ENCODE peak calls at places on chromosomes 1 and 21, in nine cellular contexts. S is stomach, G is IMR-90, Y is A549, M is gastrocnemius medialis, X is body of pancreas, B is right lobe of liver, H is esophagus muscularis mucosa, C is tibial nerve. U is an unnamed sample. For H3K4me1, the result is how much of the 10 kb centered on the place peaks cover.

GRCh38 chr1:19139711-19140110 is 70.4 kb downstream of the UBR4 start:
- DNase-seq in C (no peak), M (no peak), H (no peak), G (no peak), X (no peak), Y (no peak), S (no peak), B (no peak), U (no peak)

GRCh38 chr1:155177918-155178281 is 4.3 kb downstream of the TRIM46 start:
- DNase-seq in X (no peak), G (no peak), Y (no peak), C (no peak), B (no peak), S (peak), M (no peak), H (no peak), U (peak)

GRCh38 chr1:57520743-57521142 is 96.9 kb upstream of the DAB1 start:
- DNase-seq in Y (no peak), X (no peak), G (no peak), C (no peak), H (no peak), S (no peak), B (no peak), M (no peak), U (no peak)

GRCh38 chr1:11789126-11790067 is 16.4 kb downstream of the MTHFR start:
- DNase-seq in G (no peak), Y (no peak), S (no peak), B (no peak), C (no peak), X (no peak), M (no peak), H (no peak), U (no peak)

GRCh38 chr1:209302777-209303642 is 280.5 kb upstream of the CAMK1G start:
- DNase-seq in Y (no peak), C (no peak), B (no peak), M (no peak), H (no peak), X (no peak), G (no peak), S (no peak), U (no peak)

GRCh38 chr1:33081554-33082305 is 777 bp downstream of the AZIN2 start:
- DNase-seq in M (no peak), Y (no peak), S (no peak), H (no peak), B (no peak), G (no peak), C (no peak), X (no peak), U (no peak)

GRCh38 chr1:176188604-176189003 is 18.5 kb downstream of the COP1 start:
- DNase-seq in S (no peak), G (no peak), X (no peak), Y (no peak), C (no peak), M (no peak), H (no peak), B (no peak), U (no peak)

GRCh38 chr1:145747398-145748247 is 28.3 kb downstream of the CD160 start:
- DNase-seq in S (no peak), M (no peak), Y (no peak), H (no peak), B (no peak), G (no peak), X (no peak), C (no peak), U (no peak)

GRCh38 chr1:244645414-244645813 is 7.5 kb upstream of the DESI2 start:
- DNase-seq in S (no peak), G (no peak), X (no peak), M (no peak), B (no peak), Y (no peak), C (no peak), H (no peak), U (no peak)

GRCh38 chr1:30405081-30405480 is 318.3 kb downstream of the MATN1 start:
- DNase-seq in G (no peak), C (no peak), M (no peak), H (peak), B (no peak), S (peak), Y (no peak), X (no peak), U (peak)

GRCh38 chr21:34571994-34572393 is 42.9 kb downstream of the RCAN1 start:
- DNase-seq in X (no peak), G (no peak), Y (no peak), S (no peak), B (no peak), C (no peak), M (no peak), H (no peak), U (no peak)

GRCh38 chr1:9715536-9716226 is 64.2 kb downstream of the PIK3CD start:
- DNase-seq in G (no peak), H (no peak), M (no peak), S (no peak), C (no peak), X (no peak), Y (no peak), B (no peak), U (peak)

GRCh38 chr1:9716404-9717192 is 65.1 kb downstream of the PIK3CD start:
- DNase-seq in M (no peak), S (no peak), C (no peak), Y (no peak), X (no peak), H (no peak), B (no peak), G (no peak), U (no peak)

GRCh38 chr1:9719978-9720722 is 68.6 kb downstream of the PIK3CD start:
- DNase-seq in M (no peak), S (no peak), Y (no peak), C (no peak), G (no peak), H (no peak), X (no peak), B (no peak), U (no peak)

GRCh38 chr1:9718006-9718680 is 66.6 kb downstream of the PIK3CD start:
- DNase-seq in X (no peak), H (no peak), G (no peak), C (no peak), M (no peak), Y (no peak), S (no peak), B (no peak), U (no peak)

GRCh38 chr1:9717193-9718005 is 65.9 kb downstream of the PIK3CD start:
- DNase-seq in M (peak), C (peak), S (peak), X (no peak), G (no peak), H (peak), Y (no peak), B (peak), U (peak)
- TF ChIP-seq POLR2A in M (no peak), C (no peak), S (no peak), X (no peak), G (no peak), H (no peak), Y (no peak), B (no peak), U (no peak)

DNA sequence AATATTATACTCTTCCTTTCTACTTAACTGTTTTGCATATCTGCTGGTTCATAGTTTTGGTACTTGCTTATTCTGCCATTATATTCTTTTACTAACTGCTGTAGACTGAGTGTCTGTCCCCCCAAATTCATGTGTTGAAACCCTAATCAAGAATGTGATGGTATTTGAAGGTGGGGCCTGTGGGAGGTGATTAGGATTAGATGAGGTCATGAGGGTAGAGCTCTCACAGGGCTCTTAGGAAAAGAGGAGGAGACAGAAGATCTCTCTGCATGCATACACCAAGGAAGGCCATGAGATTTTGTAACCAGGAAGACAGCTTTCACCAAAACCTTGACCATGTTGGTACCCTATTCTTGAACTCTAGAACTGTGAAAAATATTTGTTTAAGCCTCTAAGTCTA is 354.1 kb upstream of the B3GALT2 start:
- DNase-seq in B (no peak), X (no peak), Y (no peak), H (no peak), S (no peak), C (no peak), G (no peak), M (no peak), U (no peak)
- H3K4me1 ChIP-seq in B (under half), X (under half), Y (under half), H (under half), S (under half), C (under half), G (under half), M (under half), U (under half)

GRCh38 chr1:105467549-105467948 is 1588.9 kb upstream of the PRMT6 start:
- DNase-seq in C (no peak), B (no peak), X (no peak), S (no peak), G (no peak), M (no peak), H (no peak), Y (no peak), U (no peak)

GRCh38 chr1:105459759-105460158 is 1596.7 kb upstream of the PRMT6 start:
- DNase-seq in G (no peak), M (no peak), C (no peak), S (no peak), H (no peak), Y (no peak), B (no peak), X (no peak), U (no peak)

GRCh38 chr1:105462308-105462707 is 1594.2 kb upstream of the PRMT6 start:
- DNase-seq in B (no peak), C (no peak), M (no peak), H (no peak), Y (no peak), S (no peak), G (no peak), X (no peak), U (no peak)
- TF ChIP-seq CTCF in B (no peak), C (no peak), M (no peak), H (no peak), Y (no peak), S (peak), G (no peak), X (no peak), U (no peak)

DNA sequence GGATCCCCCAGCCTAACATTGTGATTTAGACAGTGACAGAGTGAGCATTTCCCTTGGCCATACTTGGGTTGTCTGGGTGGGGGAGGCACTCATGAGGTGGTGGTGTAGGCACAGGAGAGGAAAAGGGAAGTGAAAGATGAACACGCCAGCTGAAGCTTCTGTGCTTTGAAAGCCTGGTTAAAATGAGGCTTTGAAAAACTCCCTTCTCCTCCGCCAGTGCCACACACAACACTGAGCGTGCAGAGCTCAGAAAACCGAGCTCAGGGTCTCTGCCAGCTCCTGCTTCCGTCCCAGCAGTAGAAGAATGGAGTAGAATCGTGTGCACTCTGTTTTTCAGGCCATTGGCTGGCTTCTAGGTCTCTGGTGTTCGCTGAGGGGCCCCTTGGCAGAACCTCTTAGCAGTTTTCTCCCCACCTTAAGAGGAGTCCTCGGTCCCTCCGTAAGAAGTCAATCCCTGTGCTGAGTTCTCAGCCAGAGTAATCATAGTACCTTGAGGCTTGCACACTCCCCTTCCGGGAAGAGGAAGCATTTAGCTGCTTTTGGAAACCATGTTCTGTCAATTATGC is 12.9 kb downstream of the PLEKHM2 start:
- DNase-seq in Y (no peak), H (no peak), X (no peak), S (no peak), C (no peak), M (no peak), B (no peak), G (no peak), U (no peak)
- TF ChIP-seq POLR2A in Y (no peak), H (no peak), X (no peak), S (no peak), C (no peak), M (no peak), B (no peak), G (no peak), U (no peak)

GRCh38 chr21:32423320-32423719 is 10.8 kb downstream of the EVA1C start:
- DNase-seq in G (peak), Y (no peak), S (no peak), M (no peak), H (no peak), B (no peak), X (no peak), C (no peak), U (no peak)
- H3K4me1 ChIP-seq in G (under half), Y (half or more), S (under half), M (under half), H (half or more), B (under half), X (under half), C (under half), U (under half)

GRCh38 chr1:70994753-70995152 is 52.9 kb downstream of the PTGER3 start:
- DNase-seq in M (no peak), X (no peak), G (no peak), Y (no peak), H (no peak), C (no peak), S (no peak), B (no peak), U (no peak)
- TF ChIP-seq CTCF in M (no peak), X (no peak), G (no peak), Y (no peak), H (no peak), C (no peak), S (no peak), B (no peak), U (no peak)

GRCh38 chr1:50661626-50662025 is 238.4 kb upstream of the DMRTA2 start:
- DNase-seq in C (no peak), H (no peak), Y (no peak), X (no peak), B (no peak), S (no peak), M (no peak), G (peak), U (no peak)
- TF ChIP-seq POLR2A in C (no peak), H (no peak), Y (no peak), X (no peak), B (no peak), S (no peak), M (no peak), G (no peak), U (no peak)

DNA sequence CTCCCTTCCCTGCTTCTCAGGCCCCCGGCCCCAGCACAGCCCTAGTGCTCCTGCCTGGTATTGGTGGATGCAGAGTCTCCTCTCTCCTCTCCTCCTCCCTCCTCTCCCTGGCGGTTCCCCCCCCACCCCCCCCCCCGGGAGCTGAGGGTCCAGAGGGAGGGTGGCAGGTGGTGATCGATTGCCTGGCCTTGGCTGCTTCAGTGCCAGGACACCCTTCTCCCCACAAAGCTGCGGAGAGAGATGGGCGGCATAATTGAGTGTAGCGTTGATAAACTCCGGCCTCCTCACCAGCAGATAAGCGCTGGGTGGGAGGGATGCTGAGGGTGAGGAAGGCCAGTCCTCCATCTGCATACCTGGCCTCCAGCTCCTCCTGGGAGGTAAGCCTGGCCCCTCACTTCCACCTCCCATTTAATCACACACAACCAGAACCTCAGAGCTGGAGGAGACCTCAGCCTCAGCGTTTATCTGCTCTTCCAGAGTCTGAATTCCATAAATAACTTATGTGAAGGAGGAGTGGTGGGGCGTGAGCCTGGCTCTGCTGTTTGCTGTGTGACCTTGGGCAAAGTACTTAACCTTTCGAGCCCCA is 60.8 kb downstream of the LRRN2 start:
- DNase-seq in H (no peak), M (no peak), Y (no peak), S (no peak), G (no peak), B (no peak), C (no peak), X (no peak), U (no peak)
- H3K4me1 ChIP-seq in H (under half), M (under half), Y (under half), S (under half), G (under half), B (under half), C (under half), X (under half), U (under half)

GRCh38 chr1:236659792-236660587 is 26.3 kb upstream of the ACTN2 start:
- DNase-seq in M (no peak), X (no peak), G (no peak), S (no peak), H (no peak), B (no peak), C (no peak), Y (no peak), U (no peak)
- TF ChIP-seq CTCF in M (no peak), X (no peak), G (no peak), S (no peak), H (no peak), B (no peak), C (no peak), Y (no peak), U (no peak)